ENCODE peak calls at places on chromosomes 16 and 17, in seven cellular contexts. B is RWPE1, W is T-cell, K is osteoblast, U is MCF 10A, M is lower leg skin, J is fibroblast of the aortic adventitia. Q is an unnamed sample.

GRCh38 chr17:8941520-8941919 is 24.0 kb downstream of the PIK3R5 start:
- DNase-seq in K (no peak), U (no peak), W (peak), B (no peak), M (no peak), J (no peak), Q (no peak)

GRCh38 chr17:45979137-45979536 is 19.9 kb upstream of the STH start:
- DNase-seq in U (no peak), M (no peak), B (no peak), K (peak), W (no peak), J (no peak), Q (no peak)

GRCh38 chr17:47763913-47764582 is 31.0 kb downstream of the TBX21 start:
- DNase-seq in J (no peak), M (no peak), U (no peak), W (no peak), K (no peak), B (no peak), Q (no peak)

GRCh38 chr17:50834786-50835562 is 412 bp upstream of the WFIKKN2 start:
- DNase-seq in K (peak), B (no peak), U (no peak), J (peak), W (no peak), M (peak), Q (no peak)

GRCh38 chr16:27217256-27217655 is 13.9 kb downstream of the KDM8 start:
- DNase-seq in B (peak), K (peak), M (no peak), U (no peak), J (peak), W (no peak), Q (no peak)

GRCh38 chr16:23182206-23182674 is 305 bp upstream of the SCNN1G start:
- DNase-seq in M (peak), U (peak), J (peak), K (peak), B (peak), W (peak), Q (peak)

GRCh38 chr17:76515291-76515949 is 14.2 kb upstream of the RHBDF2 start:
- DNase-seq in J (peak), M (peak), K (peak), B (no peak), W (peak), U (no peak), Q (no peak)

GRCh38 chr16:67544329-67544841 is 15.8 kb downstream of the RIPOR1 start:
- DNase-seq in W (no peak), M (peak), J (no peak), U (peak), B (no peak), K (peak), Q (no peak)

GRCh38 chr17:62670202-62670821 is 42.8 kb downstream of the MRC2 start:
- DNase-seq in J (no peak), U (peak), W (no peak), B (peak), M (no peak), K (no peak), Q (no peak)

GRCh38 chr16:86002178-86002577 is 103.2 kb downstream of the IRF8 start:
- DNase-seq in M (no peak), W (no peak), B (no peak), K (no peak), U (no peak), J (no peak), Q (no peak)

GRCh38 chr16:57413733-57414132 is 9.2 kb downstream of the CCL17 start:
- DNase-seq in B (no peak), M (peak), U (no peak), J (no peak), K (no peak), W (no peak), Q (no peak)

GRCh38 chr16:261031-261691 is 14.6 kb downstream of the RGS11 start:
- DNase-seq in U (no peak), W (no peak), J (no peak), B (no peak), M (no peak), K (peak), Q (no peak)

GRCh38 chr17:50892101-50892776 is 26.1 kb upstream of the TOB1 start:
- DNase-seq in K (no peak), W (no peak), B (no peak), J (no peak), U (no peak), M (no peak), Q (no peak)

GRCh38 chr17:21090889-21091618 is 35.7 kb upstream of the DHRS7B start:
- DNase-seq in W (no peak), U (no peak), K (peak), J (peak), M (no peak), B (no peak), Q (no peak)

GRCh38 chr17:29138184-29138955 is 41.8 kb downstream of the MYO18A start:
- DNase-seq in U (no peak), M (no peak), J (no peak), W (no peak), K (no peak), B (no peak), Q (no peak)

GRCh38 chr16:74730049-74730683 is 29.5 kb upstream of the MLKL start:
- DNase-seq in J (no peak), K (no peak), B (peak), U (peak), W (no peak), M (no peak), Q (no peak)

GRCh38 chr17:27821318-27821717 is 21.0 kb upstream of the NOS2 start:
- DNase-seq in J (no peak), U (no peak), B (no peak), K (no peak), W (no peak), M (no peak), Q (no peak)

GRCh38 chr17:35052780-35053179 is 10.7 kb downstream of the RFFL start:
- DNase-seq in B (no peak), M (no peak), K (no peak), W (no peak), U (no peak), J (peak), Q (no peak)

GRCh38 chr17:71922439-71922838 is 198.4 kb upstream of the SOX9 start:
- DNase-seq in K (peak), W (no peak), M (no peak), B (peak), U (peak), J (no peak), Q (no peak)

GRCh38 chr17:17740627-17741237 is 59.5 kb downstream of the RAI1 start:
- DNase-seq in U (no peak), K (peak), M (no peak), W (peak), B (no peak), J (no peak), Q (no peak)

GRCh38 chr17:77736207-77736600 is 222.3 kb upstream of the TNRC6C start:
- DNase-seq in W (no peak), J (no peak), B (no peak), U (no peak), M (peak), K (no peak), Q (no peak)

GRCh38 chr16:51773051-51773450 is 622.0 kb upstream of the SALL1 start:
- DNase-seq in B (no peak), J (no peak), M (no peak), U (no peak), K (no peak), W (no peak), Q (no peak)

GRCh38 chr16:54066451-54067056 is 220.0 kb downstream of the IRX3 start:
- DNase-seq in K (no peak), W (no peak), M (no peak), J (no peak), B (peak), U (peak), Q (no peak)

GRCh38 chr17:34771891-34772290 is 189.4 kb downstream of the CCT6B start:
- DNase-seq in B (no peak), J (no peak), K (no peak), U (no peak), M (no peak), W (no peak), Q (no peak)

GRCh38 chr16:78283668-78284251 is 184.3 kb downstream of the WWOX start:
- DNase-seq in B (no peak), J (no peak), W (no peak), K (no peak), M (no peak), U (no peak), Q (no peak)